ENCODE peak calls at places on chromosomes 11 and 22, in eight cellular contexts. One of them, this sample, is unnamed.

GRCh38 chr22:18091916-18092526 is 14.2 kb downstream of the PEX26 start:
- DNase-seq in tibial nerve: peak
- DNase-seq in HCT116: no peak
- DNase-seq in HFF-Myc: no peak
- DNase-seq in astrocyte of the spinal cord: peak
- DNase-seq in spleen: no peak
- DNase-seq in fibroblast of villous mesenchyme: peak
- DNase-seq in AG04450: no peak
- DNase-seq in this sample: no peak

GRCh38 chr22:47795477-47796127 is 1033.2 kb downstream of the TBC1D22A start:
- DNase-seq in AG04450: no peak
- DNase-seq in astrocyte of the spinal cord: no peak
- DNase-seq in HFF-Myc: no peak
- DNase-seq in tibial nerve: no peak
- DNase-seq in HCT116: no peak
- DNase-seq in spleen: peak
- DNase-seq in fibroblast of villous mesenchyme: no peak
- DNase-seq in this sample: no peak

GRCh38 chr11:31139479-31139878 is 230.1 kb downstream of the DCDC1 start:
- DNase-seq in astrocyte of the spinal cord: no peak
- DNase-seq in tibial nerve: no peak
- DNase-seq in AG04450: no peak
- DNase-seq in HCT116: no peak
- DNase-seq in fibroblast of villous mesenchyme: no peak
- DNase-seq in spleen: no peak
- DNase-seq in HFF-Myc: no peak
- DNase-seq in this sample: no peak

GRCh38 chr11:65446446-65447277 is 24.1 kb downstream of the NEAT1 start:
- DNase-seq in HCT116: no peak
- DNase-seq in AG04450: no peak
- DNase-seq in astrocyte of the spinal cord: peak
- DNase-seq in spleen: no peak
- DNase-seq in fibroblast of villous mesenchyme: peak
- DNase-seq in HFF-Myc: no peak
- DNase-seq in tibial nerve: peak
- DNase-seq in this sample: no peak

GRCh38 chr11:2096919-2097301 is 42.3 kb downstream of the IGF2 start:
- DNase-seq in AG04450: no peak
- DNase-seq in spleen: peak
- DNase-seq in HFF-Myc: no peak
- DNase-seq in fibroblast of villous mesenchyme: no peak
- DNase-seq in astrocyte of the spinal cord: no peak
- DNase-seq in tibial nerve: peak
- DNase-seq in HCT116: no peak
- DNase-seq in this sample: no peak

GRCh38 chr11:108733479-108734116 is 68.7 kb downstream of the DDX10 start:
- DNase-seq in spleen: no peak
- DNase-seq in HFF-Myc: peak
- DNase-seq in AG04450: no peak
- DNase-seq in fibroblast of villous mesenchyme: peak
- DNase-seq in tibial nerve: no peak
- DNase-seq in astrocyte of the spinal cord: peak
- DNase-seq in HCT116: no peak
- DNase-seq in this sample: peak

GRCh38 chr11:2473361-2474058 is 28.7 kb downstream of the KCNQ1 start:
- DNase-seq in fibroblast of villous mesenchyme: no peak
- DNase-seq in HFF-Myc: no peak
- DNase-seq in spleen: no peak
- DNase-seq in tibial nerve: no peak
- DNase-seq in HCT116: no peak
- DNase-seq in AG04450: no peak
- DNase-seq in astrocyte of the spinal cord: no peak
- DNase-seq in this sample: no peak

GRCh38 chr11:59611570-59612565 is 3.7 kb downstream of the OSBP start:
- DNase-seq in tibial nerve: no peak
- DNase-seq in HFF-Myc: no peak
- DNase-seq in spleen: no peak
- DNase-seq in astrocyte of the spinal cord: no peak
- DNase-seq in AG04450: peak
- DNase-seq in fibroblast of villous mesenchyme: peak
- DNase-seq in HCT116: no peak
- DNase-seq in this sample: no peak

GRCh38 chr22:38900677-38901076 is 28.7 kb upstream of the CBX6 start:
- DNase-seq in AG04450: no peak
- DNase-seq in tibial nerve: no peak
- DNase-seq in fibroblast of villous mesenchyme: no peak
- DNase-seq in HFF-Myc: no peak
- DNase-seq in HCT116: no peak
- DNase-seq in astrocyte of the spinal cord: no peak
- DNase-seq in spleen: no peak
- DNase-seq in this sample: no peak

GRCh38 chr11:81907996-81908395 is 825.7 kb downstream of the FAM181B start:
- DNase-seq in HFF-Myc: no peak
- DNase-seq in astrocyte of the spinal cord: peak
- DNase-seq in AG04450: no peak
- DNase-seq in fibroblast of villous mesenchyme: no peak
- DNase-seq in HCT116: no peak
- DNase-seq in spleen: no peak
- DNase-seq in tibial nerve: no peak
- DNase-seq in this sample: no peak

GRCh38 chr22:17754233-17754925 is 19.9 kb downstream of the BID start:
- DNase-seq in spleen: peak
- DNase-seq in astrocyte of the spinal cord: no peak
- DNase-seq in HCT116: no peak
- DNase-seq in HFF-Myc: no peak
- DNase-seq in AG04450: no peak
- DNase-seq in fibroblast of villous mesenchyme: no peak
- DNase-seq in tibial nerve: no peak
- DNase-seq in this sample: no peak

DNA sequence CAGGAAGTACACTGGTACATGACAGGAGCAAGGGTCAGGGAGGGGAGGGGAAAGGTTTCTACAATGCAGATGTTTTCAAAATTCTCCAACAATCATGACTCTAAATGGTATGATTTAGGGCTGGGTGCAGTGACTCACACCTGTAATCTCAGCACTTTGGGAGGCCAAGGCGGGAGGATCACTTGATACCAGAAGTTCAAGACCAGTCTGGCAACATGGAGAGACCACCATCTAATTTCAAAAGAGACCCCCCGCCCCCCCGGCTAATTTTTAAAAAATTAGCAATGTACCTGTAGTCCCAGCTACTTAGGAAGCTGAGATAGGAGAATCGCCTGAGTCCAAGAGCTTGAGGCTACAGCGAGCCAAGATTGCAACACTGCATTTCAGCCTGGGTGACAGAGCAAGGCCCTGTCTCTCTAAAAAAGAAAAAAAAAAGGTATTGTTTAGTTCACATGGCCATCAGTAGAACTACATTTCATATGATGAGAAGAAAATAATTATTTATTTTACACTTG is 15.9 kb upstream of the OLFML1 start:
- DNase-seq in HCT116: no peak
- DNase-seq in fibroblast of villous mesenchyme: no peak
- DNase-seq in AG04450: no peak
- DNase-seq in astrocyte of the spinal cord: no peak
- DNase-seq in tibial nerve: no peak
- DNase-seq in spleen: no peak
- DNase-seq in HFF-Myc: no peak
- DNase-seq in this sample: no peak
- TF ChIP-seq CTCF in HCT116: no peak
- TF ChIP-seq CTCF in fibroblast of villous mesenchyme: no peak
- TF ChIP-seq CTCF in AG04450: no peak
- TF ChIP-seq CTCF in astrocyte of the spinal cord: no peak
- TF ChIP-seq CTCF in tibial nerve: no peak
- TF ChIP-seq CTCF in spleen: no peak
- TF ChIP-seq CTCF in HFF-Myc: no peak
- TF ChIP-seq CTCF in this sample: no peak

GRCh38 chr22:33389927-33390326 is 331.7 kb upstream of the SYN3 start:
- DNase-seq in spleen: no peak
- DNase-seq in fibroblast of villous mesenchyme: no peak
- DNase-seq in AG04450: peak
- DNase-seq in astrocyte of the spinal cord: peak
- DNase-seq in HCT116: no peak
- DNase-seq in HFF-Myc: no peak
- DNase-seq in tibial nerve: no peak
- DNase-seq in this sample: no peak
- H3K4me3 ChIP-seq in spleen: no peak
- H3K4me3 ChIP-seq in fibroblast of villous mesenchyme: no peak
- H3K4me3 ChIP-seq in AG04450: no peak
- H3K4me3 ChIP-seq in astrocyte of the spinal cord: no peak
- H3K4me3 ChIP-seq in HCT116: no peak
- H3K4me3 ChIP-seq in HFF-Myc: no peak
- H3K4me3 ChIP-seq in tibial nerve: no peak
- H3K4me3 ChIP-seq in this sample: no peak

DNA sequence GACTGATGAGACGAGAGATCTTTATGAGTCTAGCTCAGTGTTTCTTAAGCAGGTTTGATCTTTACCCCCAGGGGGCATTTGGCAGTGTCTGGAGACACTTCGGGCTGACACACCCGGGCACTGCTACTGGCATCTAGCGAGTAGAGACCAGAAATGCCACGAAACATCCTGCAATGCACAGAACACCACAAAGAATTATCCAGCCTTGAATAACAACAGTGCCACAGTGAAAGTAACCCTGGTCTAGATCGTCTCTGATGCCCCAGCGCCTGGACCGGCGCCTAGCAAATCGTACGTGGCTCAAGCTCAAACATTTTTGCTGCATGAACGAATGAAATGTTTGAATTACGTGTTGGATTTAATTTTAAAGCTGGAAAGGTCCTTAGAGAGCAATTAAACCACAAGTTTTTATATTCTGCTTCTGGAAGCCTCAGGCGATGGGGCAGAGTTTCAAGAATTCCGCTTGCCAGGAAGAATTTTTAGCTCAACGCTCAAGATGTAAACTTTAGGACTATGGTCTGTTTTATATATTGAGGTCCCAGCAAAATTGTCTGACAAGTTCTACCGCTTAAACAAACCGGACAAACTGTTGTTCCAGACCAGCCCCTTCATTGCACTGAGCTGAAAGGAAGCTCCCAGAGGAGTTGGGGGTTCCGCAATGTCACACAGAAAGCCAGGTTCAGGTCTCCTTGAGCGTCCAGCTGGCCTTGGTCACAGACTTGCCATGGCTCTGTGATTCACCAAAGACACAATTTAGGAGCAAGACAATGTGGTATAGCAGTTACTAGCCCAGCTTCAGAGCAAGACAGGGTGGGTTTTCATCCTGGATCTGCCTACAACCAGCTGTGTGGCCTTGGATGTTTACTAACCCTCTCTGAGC is 44.2 kb upstream of the SMTN start:
- DNase-seq in astrocyte of the spinal cord: no peak
- DNase-seq in fibroblast of villous mesenchyme: peak
- DNase-seq in AG04450: no peak
- DNase-seq in spleen: no peak
- DNase-seq in HFF-Myc: peak
- DNase-seq in tibial nerve: no peak
- DNase-seq in HCT116: no peak
- DNase-seq in this sample: no peak
- TF ChIP-seq CTCF in astrocyte of the spinal cord: no peak
- TF ChIP-seq CTCF in fibroblast of villous mesenchyme: no peak
- TF ChIP-seq CTCF in AG04450: peak
- TF ChIP-seq CTCF in spleen: no peak
- TF ChIP-seq CTCF in HFF-Myc: peak
- TF ChIP-seq CTCF in tibial nerve: no peak
- TF ChIP-seq CTCF in HCT116: no peak
- TF ChIP-seq CTCF in this sample: peak

GRCh38 chr22:37051629-37052385 is at the start of gene KCTD17:
- DNase-seq in AG04450: no peak
- DNase-seq in astrocyte of the spinal cord: peak
- DNase-seq in HFF-Myc: no peak
- DNase-seq in spleen: peak
- DNase-seq in fibroblast of villous mesenchyme: peak
- DNase-seq in tibial nerve: peak
- DNase-seq in HCT116: peak
- DNase-seq in this sample: no peak
- H3K4me3 ChIP-seq in AG04450: peak
- H3K4me3 ChIP-seq in astrocyte of the spinal cord: peak
- H3K4me3 ChIP-seq in HFF-Myc: peak
- H3K4me3 ChIP-seq in spleen: peak
- H3K4me3 ChIP-seq in fibroblast of villous mesenchyme: peak
- H3K4me3 ChIP-seq in tibial nerve: peak
- H3K4me3 ChIP-seq in HCT116: peak
- H3K4me3 ChIP-seq in this sample: peak

GRCh38 chr22:23753371-23753770 is 854 bp downstream of the VPREB3 start:
- DNase-seq in astrocyte of the spinal cord: no peak
- DNase-seq in fibroblast of villous mesenchyme: no peak
- DNase-seq in spleen: no peak
- DNase-seq in HCT116: no peak
- DNase-seq in HFF-Myc: no peak
- DNase-seq in AG04450: no peak
- DNase-seq in tibial nerve: no peak
- DNase-seq in this sample: no peak
- TF ChIP-seq CTCF in astrocyte of the spinal cord: no peak
- TF ChIP-seq CTCF in fibroblast of villous mesenchyme: no peak
- TF ChIP-seq CTCF in spleen: no peak
- TF ChIP-seq CTCF in HCT116: no peak
- TF ChIP-seq CTCF in HFF-Myc: no peak
- TF ChIP-seq CTCF in AG04450: no peak
- TF ChIP-seq CTCF in tibial nerve: no peak
- TF ChIP-seq CTCF in this sample: no peak

DNA sequence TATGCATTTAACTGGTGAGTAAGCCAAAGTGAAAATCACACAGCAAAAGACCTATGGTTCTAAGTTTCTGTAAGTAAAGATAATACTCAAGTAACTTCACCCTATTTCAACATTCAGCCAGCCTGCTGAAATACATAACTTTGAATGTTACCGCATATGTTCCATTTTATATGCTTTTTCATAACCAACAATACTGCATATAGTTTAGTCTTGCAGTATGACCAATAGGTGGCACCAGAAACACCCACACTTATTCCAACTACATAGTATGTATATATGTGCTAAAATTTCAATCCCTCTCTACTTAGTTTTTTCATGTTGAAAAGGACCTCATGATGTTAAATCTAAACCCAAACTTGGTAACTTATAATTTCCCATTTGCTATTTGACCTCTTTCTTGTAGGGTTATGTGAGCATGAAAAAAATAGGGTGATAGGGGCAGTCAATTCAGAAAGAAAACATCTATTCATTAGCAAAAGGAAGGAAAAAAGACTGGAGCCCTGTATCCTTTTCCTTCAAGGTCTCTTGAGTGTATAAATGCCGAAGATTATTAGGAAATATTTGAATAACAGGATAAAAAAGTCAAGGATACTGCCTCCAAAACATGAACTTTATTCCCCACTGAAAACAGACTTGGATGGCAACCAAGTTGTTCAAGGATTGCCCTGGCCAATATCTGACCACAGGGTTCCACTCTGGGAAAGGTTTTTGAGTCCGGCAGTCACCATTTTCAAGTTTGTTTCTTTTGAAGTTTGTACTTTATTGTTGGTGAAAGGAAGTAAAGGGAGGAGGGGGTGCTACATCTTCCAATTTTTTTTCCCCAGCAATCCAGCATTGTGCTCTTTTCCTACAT is 23.8 kb upstream of the FZD4 start:
- DNase-seq in spleen: no peak
- DNase-seq in tibial nerve: no peak
- DNase-seq in HCT116: peak
- DNase-seq in HFF-Myc: peak
- DNase-seq in fibroblast of villous mesenchyme: peak
- DNase-seq in astrocyte of the spinal cord: peak
- DNase-seq in AG04450: no peak
- DNase-seq in this sample: no peak
- H3K4me3 ChIP-seq in spleen: no peak
- H3K4me3 ChIP-seq in tibial nerve: no peak
- H3K4me3 ChIP-seq in HCT116: no peak
- H3K4me3 ChIP-seq in HFF-Myc: no peak
- H3K4me3 ChIP-seq in fibroblast of villous mesenchyme: no peak
- H3K4me3 ChIP-seq in astrocyte of the spinal cord: no peak
- H3K4me3 ChIP-seq in AG04450: no peak
- H3K4me3 ChIP-seq in this sample: no peak

GRCh38 chr22:45553333-45554039 is 50.8 kb downstream of the FBLN1 start:
- DNase-seq in astrocyte of the spinal cord: peak
- DNase-seq in HFF-Myc: peak
- DNase-seq in AG04450: peak
- DNase-seq in tibial nerve: peak
- DNase-seq in spleen: no peak
- DNase-seq in HCT116: peak
- DNase-seq in fibroblast of villous mesenchyme: peak
- DNase-seq in this sample: peak
- TF ChIP-seq CTCF in astrocyte of the spinal cord: peak
- TF ChIP-seq CTCF in HFF-Myc: peak
- TF ChIP-seq CTCF in AG04450: peak
- TF ChIP-seq CTCF in tibial nerve: peak
- TF ChIP-seq CTCF in spleen: peak
- TF ChIP-seq CTCF in HCT116: peak
- TF ChIP-seq CTCF in fibroblast of villous mesenchyme: peak
- TF ChIP-seq CTCF in this sample: peak

This sample was measured in epithelial cell of proximal tubule.